ENCODE peak calls at places on chromosomes 11 and 22, in seven cellular contexts. F is mammary epithelial cell, V is K562, Q is PC-3, Z is astrocyte, H is fibroblast of lung, A is GM23248. Y is an unnamed sample.

GRCh38 chr11:7600205-7600775 is 73.0 kb downstream of the CYB5R2 start:
- DNase-seq in Q (peak; percentile 73), A (peak; percentile 79), F (peak; percentile 99), Z (no peak), V (no peak), H (peak; percentile 16), Y (no peak)

GRCh38 chr11:67640021-67640757 is 626 bp upstream of the TBX10 start:
- DNase-seq in Q (peak; percentile 57), H (peak; percentile 19), F (no peak), Z (no peak), V (peak; percentile 73), A (peak; percentile 85), Y (no peak)

GRCh38 chr11:64858467-64859401 is 14.3 kb upstream of the CDC42BPG start:
- DNase-seq in V (no peak), Z (no peak), H (no peak), F (no peak), A (no peak), Q (peak; percentile 50), Y (no peak)

GRCh38 chr11:2523821-2524391 is 79.1 kb downstream of the KCNQ1 start:
- DNase-seq in A (no peak), F (no peak), Z (no peak), Q (no peak), V (no peak), H (no peak), Y (no peak)

GRCh38 chr11:77347962-77348361 is 46.5 kb upstream of the GDPD4 start:
- DNase-seq in Z (no peak), A (no peak), Q (no peak), V (no peak), H (no peak), F (no peak), Y (no peak)

GRCh38 chr11:118917488-118918127 is 8.1 kb downstream of the BCL9L start:
- DNase-seq in F (peak; percentile 94), H (peak; percentile 74), V (no peak), Z (peak; percentile 68), Q (peak; percentile 52), A (peak; percentile 97), Y (no peak)

GRCh38 chr22:17946691-17947367 is 77.5 kb downstream of the MICAL3 start:
- DNase-seq in A (no peak), F (peak; percentile 33), Z (no peak), V (no peak), H (no peak), Q (no peak), Y (no peak)

GRCh38 chr22:34099278-34099677 is 179.0 kb upstream of the LARGE1 start:
- DNase-seq in Q (no peak), F (peak; percentile 1), V (no peak), Z (no peak), H (no peak), A (no peak), Y (no peak)

GRCh38 chr22:50078246-50078645 is 7.0 kb downstream of the MLC1 start:
- DNase-seq in H (no peak), V (no peak), F (no peak), Z (no peak), Q (no peak), A (no peak), Y (no peak)

GRCh38 chr11:48107188-48107704 is 109.4 kb upstream of the OR4B1 start:
- DNase-seq in A (peak; percentile 81), H (peak; percentile 60), Q (peak; percentile 66), Z (peak; percentile 43), F (peak; percentile 57), V (no peak), Y (no peak)

GRCh38 chr11:3021125-3021524 is 29.0 kb upstream of the NAP1L4 start:
- DNase-seq in Q (peak; percentile 46), H (peak; percentile 23), V (peak; percentile 56), A (peak; percentile 45), F (peak; percentile 54), Z (no peak), Y (no peak)

GRCh38 chr11:94834931-94835330 is 66.8 kb downstream of the AMOTL1 start:
- DNase-seq in H (peak; percentile 16), V (no peak), Z (no peak), F (no peak), Q (no peak), A (no peak), Y (no peak)

GRCh38 chr11:15199693-15200092 is 85.0 kb downstream of the INSC start:
- DNase-seq in Z (peak; percentile 54), F (peak; percentile 67), A (peak; percentile 81), H (peak; percentile 68), V (no peak), Q (peak; percentile 53), Y (no peak)

GRCh38 chr22:23419151-23419550 is 160.9 kb downstream of the IGLL1 start:
- DNase-seq in F (no peak), H (no peak), Q (no peak), Z (no peak), V (no peak), A (no peak), Y (no peak)

GRCh38 chr11:112523477-112523876 is 262.8 kb upstream of the PLET1 start:
- DNase-seq in F (peak; percentile 44), Q (no peak), H (no peak), Z (no peak), A (peak; percentile 59), V (no peak), Y (peak; percentile 68)

GRCh38 chr22:20650294-20651207 is 123.4 kb upstream of the SERPIND1 start:
- DNase-seq in A (no peak), H (no peak), F (no peak), V (peak; percentile 37), Q (no peak), Z (no peak), Y (no peak)

GRCh38 chr11:70422692-70423522 is 24.6 kb downstream of the CTTN start:
- DNase-seq in V (no peak), H (no peak), Q (no peak), A (no peak), Z (no peak), F (no peak), Y (no peak)

GRCh38 chr11:34274712-34275398 is 83.0 kb downstream of the ABTB2 start:
- DNase-seq in A (peak; percentile 99), Q (peak; percentile 99), V (no peak), Z (peak; percentile 97), H (peak; percentile 98), F (peak; percentile 99), Y (no peak)

GRCh38 chr11:15370774-15371173 is 256.1 kb downstream of the INSC start:
- DNase-seq in Z (no peak), A (no peak), F (no peak), Q (no peak), H (no peak), V (no peak), Y (no peak)

GRCh38 chr22:21688341-21688705 is 22.5 kb downstream of the PPIL2 start:
- DNase-seq in Z (no peak), V (no peak), Q (no peak), H (no peak), A (no peak), F (no peak), Y (no peak)
- H3K36me3 ChIP-seq in Z (peaks cover 4% of the 10 kb centered on the region), V (peaks cover 84% of the 10 kb centered on the region), Q (no peaks in the 10 kb centered on the region), H (peaks cover 13% of the 10 kb centered on the region), A (peaks cover 7% of the 10 kb centered on the region), F (peaks cover 2% of the 10 kb centered on the region), Y (peaks cover 6% of the 10 kb centered on the region)

DNA sequence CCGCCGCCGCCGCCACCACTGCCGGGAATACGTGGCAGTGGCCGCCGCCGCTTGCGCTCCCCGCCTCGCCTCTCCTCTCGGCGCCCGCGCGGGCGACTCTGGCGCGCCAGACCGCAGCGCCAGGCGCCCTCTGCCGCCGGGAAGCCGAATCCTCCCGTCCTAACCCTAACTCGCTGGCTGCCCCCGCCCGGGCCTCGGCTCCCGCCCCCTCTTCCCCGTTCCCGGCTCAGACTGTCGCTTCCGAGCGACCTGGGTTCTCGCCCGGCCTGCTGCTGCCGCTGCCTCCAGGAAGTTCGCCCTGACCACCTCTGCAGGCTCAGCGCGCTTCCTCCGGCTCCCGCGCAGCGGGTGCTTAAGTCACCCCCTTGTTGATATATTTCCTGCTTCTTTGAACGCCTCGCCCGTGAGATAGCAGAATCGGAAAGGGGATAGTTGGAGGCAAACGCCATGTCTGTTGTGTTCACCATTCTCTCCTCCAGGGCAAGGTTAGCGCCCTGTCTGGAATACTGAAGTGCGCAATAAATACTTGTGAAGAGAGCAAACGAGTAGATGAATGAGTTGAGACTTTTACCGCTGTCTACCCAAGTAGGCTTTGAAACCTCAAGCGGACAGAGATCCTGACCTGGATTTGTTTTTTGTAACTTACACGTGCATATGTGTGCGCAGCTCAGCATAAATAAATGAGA is at the start of gene SMCO4:
- DNase-seq in F (peak; percentile 75), H (peak; percentile 68), Z (peak; percentile 44), A (peak; percentile 92), V (peak; percentile 88), Q (peak; percentile 92), Y (no peak)
- H3K9ac ChIP-seq in F (no peak within 1 kb of the TSS), H (peak within 1 kb of the TSS; percentile 51), Z (peak within 1 kb of the TSS; percentile 82), A (peak within 1 kb of the TSS; percentile 92), V (peak within 1 kb of the TSS; percentile 93), Q (peak within 1 kb of the TSS; percentile 77), Y (peak within 1 kb of the TSS; percentile 70)

GRCh38 chr11:130159657-130160459 is at the start of gene ST14:
- DNase-seq in Z (no peak), Q (peak; percentile 81), F (peak; percentile 82), A (peak; percentile 20), V (no peak), H (no peak), Y (no peak)

GRCh38 chr11:130157111-130157510 is 2.5 kb upstream of the ST14 start:
- DNase-seq in A (no peak), H (no peak), Z (no peak), Q (no peak), V (no peak), F (no peak), Y (no peak)

GRCh38 chr11:130157840-130158239 is 1.7 kb upstream of the ST14 start:
- DNase-seq in V (no peak), Z (no peak), Q (no peak), A (no peak), F (no peak), H (no peak), Y (no peak)

GRCh38 chr11:130160460-130161090 is 993 bp downstream of the ST14 start:
- DNase-seq in F (peak; percentile 27), A (no peak), V (no peak), Q (no peak), H (no peak), Z (no peak), Y (no peak)

GRCh38 chr11:130159139-130159538 is 443 bp upstream of the ST14 start:
- DNase-seq in Z (no peak), A (no peak), V (no peak), F (no peak), H (no peak), Q (no peak), Y (no peak)
- TF ChIP-seq EZH2 in Z (no peak), A (no peak), V (no peak), F (no peak), H (peak; percentile 48), Q (no peak), Y (peak; percentile 61)

DNA sequence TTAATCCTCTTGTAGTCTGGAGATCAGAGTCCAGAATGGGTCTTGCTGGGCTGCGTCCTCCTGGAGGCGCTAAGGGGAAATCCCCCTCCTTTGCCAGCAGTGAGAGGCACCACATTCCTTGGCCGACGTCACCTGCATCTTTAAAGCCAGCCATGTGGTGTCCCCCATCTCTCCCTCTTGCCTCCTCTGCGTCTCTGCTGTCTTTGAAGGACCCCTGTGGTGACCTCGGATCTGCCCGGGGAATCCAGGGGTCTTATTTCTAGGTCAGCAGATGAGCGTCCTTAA is 27.2 kb upstream of the PARVB start:
- DNase-seq in F (no peak), A (no peak), Z (no peak), H (no peak), V (no peak), Q (no peak), Y (no peak)
- H3K36me3 ChIP-seq in F (peaks cover 15% of the 10 kb centered on the region), A (peaks cover 5% of the 10 kb centered on the region), Z (peaks cover 10% of the 10 kb centered on the region), H (peaks cover 14% of the 10 kb centered on the region), V (peaks cover 54% of the 10 kb centered on the region), Q (peaks cover 10% of the 10 kb centered on the region), Y (peaks cover 30% of the 10 kb centered on the region)

Y was measured in SK-N-MC.